ENCODE peak calls at places on chromosomes 16 and 17, in eight cellular contexts. V, E, Y, U, S, L, W and K are unnamed samples.
A peak's percentile ranks its signal among the peaks of the same experiment; 100 is the strongest.

GRCh38 chr16:648071-648785 is 937 bp upstream of the WDR90 start:
- DNase-seq in V (peak; percentile 18), S (no peak), W (no peak), E (no peak), Y (peak; percentile 53), L (peak; percentile 75), U (peak; percentile 24), K (peak; percentile 58)

GRCh38 chr17:77064608-77065007 is 76.2 kb upstream of the SEC14L1 start:
- DNase-seq in U (no peak), V (no peak), S (no peak), E (no peak), L (no peak), Y (no peak), W (no peak), K (no peak)

GRCh38 chr16:81837312-81837748 is 58.2 kb downstream of the PLCG2 start:
- DNase-seq in S (no peak), L (no peak), Y (no peak), V (peak; percentile 65), U (no peak), W (no peak), E (no peak), K (no peak)

GRCh38 chr16:83706394-83706793 is 101.4 kb upstream of the HSBP1 start:
- DNase-seq in U (no peak), L (no peak), V (no peak), S (no peak), W (no peak), Y (no peak), E (no peak), K (no peak)

GRCh38 chr16:87828071-87828971 is 41.0 kb downstream of the SLC7A5 start:
- DNase-seq in L (no peak), W (no peak), U (no peak), Y (no peak), E (no peak), S (no peak), V (no peak), K (no peak)

GRCh38 chr16:85641305-85641704 is 28.2 kb downstream of the GSE1 start:
- DNase-seq in U (no peak), S (no peak), V (no peak), W (no peak), L (no peak), Y (no peak), E (no peak), K (no peak)

GRCh38 chr17:56358651-56359050 is 205.4 kb downstream of the ANKFN1 start:
- DNase-seq in W (no peak), S (no peak), Y (no peak), V (no peak), L (no peak), U (no peak), E (no peak), K (no peak)

GRCh38 chr16:31135535-31136286 is at the start of gene PRSS8:
- DNase-seq in V (no peak), W (no peak), E (no peak), L (peak; percentile 91), Y (no peak), S (no peak), U (no peak), K (peak; percentile 90)

GRCh38 chr16:53849585-53849984 is 145.6 kb downstream of the FTO start:
- DNase-seq in U (no peak), L (no peak), Y (no peak), W (no peak), E (no peak), S (no peak), V (no peak), K (no peak)

GRCh38 chr17:54269886-54270285 is 447.2 kb downstream of the KIF2B start:
- DNase-seq in L (no peak), E (no peak), V (no peak), Y (no peak), S (no peak), U (no peak), W (no peak), K (no peak)

GRCh38 chr16:5175263-5175662 is 77.7 kb upstream of the EEF2KMT start:
- DNase-seq in Y (no peak), E (no peak), U (no peak), L (peak; percentile 10), S (no peak), V (no peak), W (no peak), K (no peak)

GRCh38 chr16:3938843-3939624 is 58.5 kb upstream of the CREBBP start:
- DNase-seq in U (peak; percentile 77), Y (peak; percentile 70), L (peak; percentile 38), V (peak; percentile 22), E (peak; percentile 33), S (peak; percentile 47), W (peak; percentile 23), K (peak; percentile 80)

GRCh38 chr16:72480926-72481325 is 309.0 kb upstream of the PMFBP1 start:
- DNase-seq in V (no peak), Y (no peak), L (no peak), U (peak; percentile 70), W (no peak), S (no peak), E (no peak), K (no peak)

GRCh38 chr16:84169765-84170310 is 17.0 kb downstream of the TAF1C start:
- DNase-seq in W (no peak), Y (no peak), U (no peak), S (no peak), V (no peak), L (no peak), E (no peak), K (no peak)

GRCh38 chr17:7858487-7858832 is 657 bp downstream of the CYB5D1 start:
- DNase-seq in E (no peak), U (peak; percentile 50), S (no peak), W (no peak), L (no peak), V (peak; percentile 45), Y (peak; percentile 46), K (peak; percentile 73)

GRCh38 chr16:55203570-55203969 is 120.4 kb upstream of the IRX6 start:
- DNase-seq in L (no peak), E (no peak), Y (no peak), V (peak; percentile 40), S (no peak), W (no peak), U (no peak), K (no peak)

GRCh38 chr17:67639555-67639954 is 78.2 kb upstream of the NOL11 start:
- DNase-seq in L (peak; percentile 50), Y (no peak), E (no peak), V (no peak), S (no peak), W (no peak), U (peak; percentile 17), K (no peak)

GRCh38 chr17:22512506-22512905 is 820.2 kb downstream of the KCNJ18 start:
- DNase-seq in V (no peak), W (no peak), U (no peak), Y (no peak), L (no peak), E (no peak), S (no peak), K (no peak)

GRCh38 chr16:19589771-19590302 is 34.3 kb downstream of the VPS35L start:
- DNase-seq in S (no peak), W (no peak), U (peak; percentile 87), E (no peak), V (no peak), L (no peak), Y (no peak), K (no peak)

GRCh38 chr16:72921620-72922019 is 126.3 kb downstream of the ZFHX3 start:
- DNase-seq in L (peak; percentile 18), S (no peak), U (peak; percentile 71), W (no peak), V (no peak), E (no peak), Y (no peak), K (peak; percentile 50)